ENCODE peak calls at places on chromosomes 12 and 14, in six cellular contexts. One of them, this sample, is unnamed. For H3K4me1, the result is how much of the 10 kb centered on the place peaks cover.

GRCh38 chr12:26832817-26833691 is at the start of gene ITPR2:
- DNase-seq in heart left ventricle: peak
- DNase-seq in effector memory CD4-positive, alpha-beta T cell: peak
- DNase-seq in transverse colon: peak
- DNase-seq in sigmoid colon: peak
- DNase-seq in adrenal gland: peak
- DNase-seq in this sample: peak

GRCh38 chr12:6961695-6962284 is 8.7 kb downstream of the PHB2 start:
- DNase-seq in sigmoid colon: peak
- DNase-seq in heart left ventricle: peak
- DNase-seq in transverse colon: peak
- DNase-seq in adrenal gland: peak
- DNase-seq in effector memory CD4-positive, alpha-beta T cell: peak
- DNase-seq in this sample: peak

GRCh38 chr12:128940090-128940888 is 87.0 kb downstream of the GLT1D1 start:
- DNase-seq in effector memory CD4-positive, alpha-beta T cell: no peak
- DNase-seq in heart left ventricle: no peak
- DNase-seq in transverse colon: no peak
- DNase-seq in sigmoid colon: no peak
- DNase-seq in adrenal gland: no peak
- DNase-seq in this sample: no peak

GRCh38 chr12:114679452-114679875 is 4.5 kb downstream of the TBX3 start:
- DNase-seq in effector memory CD4-positive, alpha-beta T cell: no peak
- DNase-seq in heart left ventricle: no peak
- DNase-seq in transverse colon: no peak
- DNase-seq in adrenal gland: no peak
- DNase-seq in sigmoid colon: no peak
- DNase-seq in this sample: no peak

GRCh38 chr12:325886-326285 is 63.2 kb downstream of the KDM5A start:
- DNase-seq in effector memory CD4-positive, alpha-beta T cell: no peak
- DNase-seq in adrenal gland: no peak
- DNase-seq in sigmoid colon: no peak
- DNase-seq in transverse colon: no peak
- DNase-seq in heart left ventricle: no peak
- DNase-seq in this sample: no peak

GRCh38 chr12:87274594-87275245 is 754.5 kb downstream of the C12orf50 start:
- DNase-seq in effector memory CD4-positive, alpha-beta T cell: no peak
- DNase-seq in transverse colon: no peak
- DNase-seq in adrenal gland: no peak
- DNase-seq in heart left ventricle: no peak
- DNase-seq in sigmoid colon: no peak
- DNase-seq in this sample: no peak

GRCh38 chr14:50544911-50545310 is 12.5 kb upstream of the MAP4K5 start:
- DNase-seq in sigmoid colon: peak
- DNase-seq in transverse colon: no peak
- DNase-seq in effector memory CD4-positive, alpha-beta T cell: no peak
- DNase-seq in heart left ventricle: no peak
- DNase-seq in adrenal gland: no peak
- DNase-seq in this sample: no peak

GRCh38 chr12:120534703-120535655 is 823 bp downstream of the RNF10 start:
- DNase-seq in adrenal gland: peak
- DNase-seq in effector memory CD4-positive, alpha-beta T cell: peak
- DNase-seq in heart left ventricle: peak
- DNase-seq in sigmoid colon: no peak
- DNase-seq in transverse colon: peak
- DNase-seq in this sample: peak

GRCh38 chr12:76020731-76021672 is 10.6 kb downstream of the PHLDA1 start:
- DNase-seq in heart left ventricle: no peak
- DNase-seq in effector memory CD4-positive, alpha-beta T cell: peak
- DNase-seq in transverse colon: peak
- DNase-seq in adrenal gland: peak
- DNase-seq in sigmoid colon: no peak
- DNase-seq in this sample: peak

GRCh38 chr12:82019533-82019932 is 260.4 kb upstream of the PPFIA2 start:
- DNase-seq in sigmoid colon: no peak
- DNase-seq in transverse colon: no peak
- DNase-seq in effector memory CD4-positive, alpha-beta T cell: no peak
- DNase-seq in adrenal gland: no peak
- DNase-seq in heart left ventricle: no peak
- DNase-seq in this sample: no peak

GRCh38 chr12:49583361-49584094 is 15.6 kb upstream of the MCRS1 start:
- DNase-seq in heart left ventricle: no peak
- DNase-seq in effector memory CD4-positive, alpha-beta T cell: no peak
- DNase-seq in sigmoid colon: no peak
- DNase-seq in adrenal gland: no peak
- DNase-seq in transverse colon: no peak
- DNase-seq in this sample: no peak

GRCh38 chr12:92144631-92145480 is 790 bp downstream of the BTG1 start:
- DNase-seq in heart left ventricle: peak
- DNase-seq in transverse colon: peak
- DNase-seq in effector memory CD4-positive, alpha-beta T cell: peak
- DNase-seq in adrenal gland: peak
- DNase-seq in sigmoid colon: peak
- DNase-seq in this sample: peak

GRCh38 chr14:76456200-76456599 is 80.3 kb downstream of the ESRRB start:
- DNase-seq in transverse colon: no peak
- DNase-seq in adrenal gland: peak
- DNase-seq in effector memory CD4-positive, alpha-beta T cell: no peak
- DNase-seq in heart left ventricle: no peak
- DNase-seq in sigmoid colon: no peak
- DNase-seq in this sample: peak

GRCh38 chr12:10235761-10236631 is 23.3 kb downstream of the GABARAPL1 start:
- DNase-seq in sigmoid colon: no peak
- DNase-seq in adrenal gland: no peak
- DNase-seq in transverse colon: no peak
- DNase-seq in effector memory CD4-positive, alpha-beta T cell: peak
- DNase-seq in heart left ventricle: no peak
- DNase-seq in this sample: no peak

GRCh38 chr12:131921866-131922769 is 7.0 kb upstream of the PUS1 start:
- DNase-seq in heart left ventricle: no peak
- DNase-seq in adrenal gland: peak
- DNase-seq in transverse colon: no peak
- DNase-seq in effector memory CD4-positive, alpha-beta T cell: no peak
- DNase-seq in sigmoid colon: no peak
- DNase-seq in this sample: no peak

GRCh38 chr12:89370411-89370810 is 18.1 kb upstream of the DUSP6 start:
- DNase-seq in effector memory CD4-positive, alpha-beta T cell: no peak
- DNase-seq in heart left ventricle: no peak
- DNase-seq in sigmoid colon: no peak
- DNase-seq in transverse colon: peak
- DNase-seq in adrenal gland: no peak
- DNase-seq in this sample: no peak

GRCh38 chr14:57501039-57501557 is 7.4 kb upstream of the CCDC198 start:
- DNase-seq in sigmoid colon: no peak
- DNase-seq in adrenal gland: no peak
- DNase-seq in heart left ventricle: no peak
- DNase-seq in effector memory CD4-positive, alpha-beta T cell: no peak
- DNase-seq in transverse colon: no peak
- DNase-seq in this sample: no peak

DNA sequence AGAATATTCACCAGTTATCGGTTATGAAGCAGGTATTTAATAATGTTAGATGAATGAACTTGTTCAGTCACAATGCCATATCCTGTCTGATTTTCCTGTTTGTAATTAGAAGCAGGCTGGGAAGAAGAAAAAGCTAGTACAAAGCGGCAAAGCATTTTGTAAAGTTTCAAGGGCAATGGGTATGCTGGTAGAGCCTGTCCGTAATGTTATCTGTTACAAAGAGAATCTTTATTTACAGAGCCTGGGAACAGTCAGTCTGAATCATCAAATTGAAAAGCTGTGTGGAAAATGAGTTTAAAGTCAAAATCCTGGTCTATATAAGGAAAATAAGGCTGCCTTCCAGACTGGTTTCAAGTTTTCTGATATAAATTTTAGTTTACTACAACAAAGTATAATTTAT is 40.5 kb downstream of the PARP11 start:
- DNase-seq in heart left ventricle: no peak
- DNase-seq in sigmoid colon: no peak
- DNase-seq in adrenal gland: no peak
- DNase-seq in transverse colon: no peak
- DNase-seq in effector memory CD4-positive, alpha-beta T cell: no peak
- DNase-seq in this sample: no peak
- H3K27ac ChIP-seq in heart left ventricle: no peak
- H3K27ac ChIP-seq in sigmoid colon: no peak
- H3K27ac ChIP-seq in adrenal gland: peak
- H3K27ac ChIP-seq in transverse colon: no peak
- H3K27ac ChIP-seq in effector memory CD4-positive, alpha-beta T cell: no peak
- H3K27ac ChIP-seq in this sample: no peak

DNA sequence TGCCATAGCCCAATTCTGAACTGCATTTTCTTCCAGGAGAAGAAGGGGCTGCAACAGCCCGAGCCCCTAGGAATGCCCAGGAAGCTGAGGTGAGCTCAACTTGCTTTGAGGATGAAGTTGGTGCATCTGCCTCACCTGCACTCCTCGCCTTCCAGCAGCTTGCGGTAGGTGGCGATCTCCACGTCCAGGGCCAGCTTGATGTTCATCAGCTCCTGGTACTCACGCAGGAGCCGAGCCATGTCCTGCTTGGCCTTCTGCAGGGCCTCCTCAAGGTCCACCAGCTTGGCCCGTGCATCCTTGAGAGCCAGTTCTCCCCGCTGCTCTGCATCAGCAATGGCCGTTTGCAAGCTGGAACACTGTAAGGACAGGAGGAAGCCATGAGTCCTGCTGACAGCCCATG is 6.0 kb downstream of the KRT75 start:
- DNase-seq in effector memory CD4-positive, alpha-beta T cell: no peak
- DNase-seq in sigmoid colon: no peak
- DNase-seq in transverse colon: no peak
- DNase-seq in heart left ventricle: no peak
- DNase-seq in adrenal gland: no peak
- DNase-seq in this sample: no peak
- H3K4me1 ChIP-seq in effector memory CD4-positive, alpha-beta T cell: under half
- H3K4me1 ChIP-seq in sigmoid colon: under half
- H3K4me1 ChIP-seq in transverse colon: under half
- H3K4me1 ChIP-seq in heart left ventricle: under half
- H3K4me1 ChIP-seq in adrenal gland: under half
- H3K4me1 ChIP-seq in this sample: under half

GRCh38 chr12:65618574-65618973 is 205.7 kb upstream of the HMGA2 start:
- DNase-seq in sigmoid colon: no peak
- DNase-seq in heart left ventricle: no peak
- DNase-seq in adrenal gland: no peak
- DNase-seq in transverse colon: no peak
- DNase-seq in effector memory CD4-positive, alpha-beta T cell: no peak
- DNase-seq in this sample: no peak
- H3K27ac ChIP-seq in sigmoid colon: no peak
- H3K27ac ChIP-seq in heart left ventricle: no peak
- H3K27ac ChIP-seq in adrenal gland: no peak
- H3K27ac ChIP-seq in transverse colon: no peak
- H3K27ac ChIP-seq in effector memory CD4-positive, alpha-beta T cell: no peak
- H3K27ac ChIP-seq in this sample: no peak

GRCh38 chr14:68968721-68969120 is 10.4 kb downstream of the ACTN1 start:
- DNase-seq in transverse colon: no peak
- DNase-seq in heart left ventricle: no peak
- DNase-seq in adrenal gland: no peak
- DNase-seq in effector memory CD4-positive, alpha-beta T cell: no peak
- DNase-seq in sigmoid colon: peak
- DNase-seq in this sample: no peak
- H3K4me1 ChIP-seq in transverse colon: half or more
- H3K4me1 ChIP-seq in heart left ventricle: under half
- H3K4me1 ChIP-seq in adrenal gland: under half
- H3K4me1 ChIP-seq in effector memory CD4-positive, alpha-beta T cell: half or more
- H3K4me1 ChIP-seq in sigmoid colon: half or more
- H3K4me1 ChIP-seq in this sample: half or more

DNA sequence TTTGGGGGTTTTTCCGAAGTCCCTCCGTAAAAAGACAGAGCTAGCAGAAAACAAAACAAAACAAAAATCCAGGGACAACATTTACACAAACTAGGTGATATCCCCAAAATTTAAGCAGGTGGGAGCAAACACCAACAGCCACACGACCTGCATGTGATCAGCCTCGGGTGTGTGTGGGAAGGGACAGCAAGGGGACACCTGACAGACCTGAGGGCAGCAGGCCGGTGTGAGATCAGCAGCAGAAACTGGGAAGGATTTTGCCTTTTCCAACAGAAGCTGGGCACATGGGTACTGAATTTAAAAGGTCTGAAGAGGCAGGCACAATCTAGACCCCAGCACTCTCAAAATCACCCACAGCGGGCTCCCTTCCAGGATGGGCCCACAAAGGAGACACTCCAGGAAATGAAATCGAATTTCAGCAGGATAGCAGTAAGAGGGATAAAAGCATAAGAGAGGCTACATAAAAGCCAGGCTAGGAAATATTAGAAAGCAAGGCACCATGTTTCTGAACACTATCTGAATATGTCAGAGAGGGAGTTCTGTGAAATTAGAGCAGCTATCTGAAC is 36.5 kb upstream of the SELPLG start:
- DNase-seq in sigmoid colon: no peak
- DNase-seq in transverse colon: no peak
- DNase-seq in adrenal gland: no peak
- DNase-seq in effector memory CD4-positive, alpha-beta T cell: no peak
- DNase-seq in heart left ventricle: no peak
- DNase-seq in this sample: no peak
- H3K27ac ChIP-seq in sigmoid colon: peak
- H3K27ac ChIP-seq in transverse colon: peak
- H3K27ac ChIP-seq in adrenal gland: no peak
- H3K27ac ChIP-seq in effector memory CD4-positive, alpha-beta T cell: no peak
- H3K27ac ChIP-seq in heart left ventricle: no peak
- H3K27ac ChIP-seq in this sample: no peak